ENCODE peak calls at places on chromosomes 12 and 14, in four cellular contexts. R is midbrain; F is stimulated activated CD4-positive, alpha-beta T cell treated with anti-CD3 and anti-CD28 coated beads, Interleukin-12 subunit alpha, Interleukin-12 subunit beta, amount 100 ng/mL, for 4 hours; P is sciatic nerve. Q is an unnamed sample.

GRCh38 chr12:15580431-15580830 is 208.8 kb downstream of the EPS8 start:
- DNase-seq in R (no peak), F (no peak), P (no peak), Q (no peak)

GRCh38 chr12:5066251-5066650 is 22.6 kb downstream of the KCNA5 start:
- DNase-seq in R (no peak), F (no peak), P (no peak), Q (no peak)

GRCh38 chr14:77648520-77649200 is 32.2 kb upstream of the SPTLC2 start:
- DNase-seq in R (no peak), F (no peak), P (no peak), Q (no peak)

GRCh38 chr12:91182664-91183455 is at the start of gene DCN:
- DNase-seq in R (no peak), F (no peak), P (no peak), Q (no peak)

GRCh38 chr14:87615822-87616679 is 376.9 kb downstream of the GALC start:
- DNase-seq in R (peak; percentile 36), F (peak; percentile 7), P (peak; percentile 70), Q (peak; percentile 82)

GRCh38 chr12:52380271-52380694 is 5.2 kb downstream of the KRT84 start:
- DNase-seq in R (peak; percentile 33), F (no peak), P (no peak), Q (no peak)

GRCh38 chr12:132465269-132466190 is 24.4 kb upstream of the FBRSL1 start:
- DNase-seq in R (no peak), F (no peak), P (no peak), Q (peak; percentile 35)

GRCh38 chr12:27337376-27337775 is 4.7 kb downstream of the BMAL2 start:
- DNase-seq in R (no peak), F (no peak), P (no peak), Q (no peak)

GRCh38 chr12:115213538-115213961 is 529.6 kb upstream of the TBX3 start:
- DNase-seq in R (no peak), F (no peak), P (no peak), Q (peak; percentile 94)

GRCh38 chr14:65352964-65353530 is 59.5 kb upstream of the FUT8 start:
- DNase-seq in R (no peak), F (no peak), P (no peak), Q (peak; percentile 4)